ENCODE peak calls at places on chromosomes 12 and 14, in four cellular contexts. One of them, this sample, is unnamed.

GRCh38 chr12:78143717-78144116 is 313.0 kb downstream of the NAV3 start:
- DNase-seq in tibial nerve: no peak
- DNase-seq in CD4-positive, CD25-positive, alpha-beta regulatory T cell: no peak
- DNase-seq in bronchial epithelial cell: no peak
- DNase-seq in this sample: no peak

GRCh38 chr12:102526701-102527100 is 46.3 kb upstream of the IGF1 start:
- DNase-seq in tibial nerve: no peak
- DNase-seq in CD4-positive, CD25-positive, alpha-beta regulatory T cell: no peak
- DNase-seq in bronchial epithelial cell: no peak
- DNase-seq in this sample: no peak

GRCh38 chr12:4027412-4027811 is 154.2 kb upstream of the PARP11 start:
- DNase-seq in tibial nerve: no peak
- DNase-seq in CD4-positive, CD25-positive, alpha-beta regulatory T cell: peak; percentile 15
- DNase-seq in bronchial epithelial cell: no peak
- DNase-seq in this sample: no peak

GRCh38 chr12:122846622-122847515 is 11.6 kb downstream of the HIP1R start:
- DNase-seq in tibial nerve: no peak
- DNase-seq in CD4-positive, CD25-positive, alpha-beta regulatory T cell: no peak
- DNase-seq in bronchial epithelial cell: no peak
- DNase-seq in this sample: no peak

GRCh38 chr12:87775051-87775450 is 254.2 kb downstream of the C12orf50 start:
- DNase-seq in tibial nerve: no peak
- DNase-seq in CD4-positive, CD25-positive, alpha-beta regulatory T cell: no peak
- DNase-seq in bronchial epithelial cell: no peak
- DNase-seq in this sample: no peak

GRCh38 chr14:33165144-33165925 is 226.7 kb downstream of the NPAS3 start:
- DNase-seq in tibial nerve: no peak
- DNase-seq in CD4-positive, CD25-positive, alpha-beta regulatory T cell: no peak
- DNase-seq in bronchial epithelial cell: peak; percentile 20
- DNase-seq in this sample: no peak

GRCh38 chr14:68291820-68292219 is 472.2 kb downstream of the RAD51B start:
- DNase-seq in tibial nerve: no peak
- DNase-seq in CD4-positive, CD25-positive, alpha-beta regulatory T cell: no peak
- DNase-seq in bronchial epithelial cell: no peak
- DNase-seq in this sample: no peak

GRCh38 chr12:49403887-49404517 is 36.7 kb downstream of the SPATS2 start:
- DNase-seq in tibial nerve: no peak
- DNase-seq in CD4-positive, CD25-positive, alpha-beta regulatory T cell: no peak
- DNase-seq in bronchial epithelial cell: peak; percentile 45
- DNase-seq in this sample: no peak

GRCh38 chr14:64040044-64040443 is 187.2 kb downstream of the SYNE2 start:
- DNase-seq in tibial nerve: no peak
- DNase-seq in CD4-positive, CD25-positive, alpha-beta regulatory T cell: no peak
- DNase-seq in bronchial epithelial cell: peak; percentile 29
- DNase-seq in this sample: no peak

GRCh38 chr12:132488127-132489077 is 1.5 kb upstream of the FBRSL1 start:
- DNase-seq in tibial nerve: no peak
- DNase-seq in CD4-positive, CD25-positive, alpha-beta regulatory T cell: no peak
- DNase-seq in bronchial epithelial cell: no peak
- DNase-seq in this sample: peak; percentile 84

GRCh38 chr14:97413991-97414717 is 617.0 kb downstream of the VRK1 start:
- DNase-seq in tibial nerve: no peak
- DNase-seq in CD4-positive, CD25-positive, alpha-beta regulatory T cell: no peak
- DNase-seq in bronchial epithelial cell: no peak
- DNase-seq in this sample: no peak

GRCh38 chr12:120688527-120689071 is 1.6 kb downstream of the MLEC start:
- DNase-seq in tibial nerve: no peak
- DNase-seq in CD4-positive, CD25-positive, alpha-beta regulatory T cell: no peak
- DNase-seq in bronchial epithelial cell: peak; percentile 38
- DNase-seq in this sample: no peak

GRCh38 chr12:28933864-28934527 is 215.1 kb upstream of the FAR2 start:
- DNase-seq in tibial nerve: no peak
- DNase-seq in CD4-positive, CD25-positive, alpha-beta regulatory T cell: no peak
- DNase-seq in bronchial epithelial cell: peak; percentile 62
- DNase-seq in this sample: no peak

GRCh38 chr14:19799880-19800279 is 3.7 kb upstream of the OR4N2 start:
- DNase-seq in tibial nerve: no peak
- DNase-seq in CD4-positive, CD25-positive, alpha-beta regulatory T cell: no peak
- DNase-seq in bronchial epithelial cell: no peak
- DNase-seq in this sample: peak; percentile 54

GRCh38 chr14:53620890-53621289 is 335.7 kb downstream of the BMP4 start:
- DNase-seq in tibial nerve: no peak
- DNase-seq in CD4-positive, CD25-positive, alpha-beta regulatory T cell: no peak
- DNase-seq in bronchial epithelial cell: no peak
- DNase-seq in this sample: no peak

GRCh38 chr14:96616168-96616681 is 114.0 kb downstream of the PAPOLA start:
- DNase-seq in tibial nerve: no peak
- DNase-seq in CD4-positive, CD25-positive, alpha-beta regulatory T cell: no peak
- DNase-seq in bronchial epithelial cell: no peak
- DNase-seq in this sample: no peak

GRCh38 chr14:77268989-77269595 is 1.9 kb downstream of the NGB start:
- DNase-seq in tibial nerve: no peak
- DNase-seq in CD4-positive, CD25-positive, alpha-beta regulatory T cell: no peak
- DNase-seq in bronchial epithelial cell: peak; percentile 40
- DNase-seq in this sample: no peak

GRCh38 chr12:54035561-54036377 is 2.9 kb downstream of the HOXC5 start:
- DNase-seq in tibial nerve: no peak
- DNase-seq in CD4-positive, CD25-positive, alpha-beta regulatory T cell: no peak
- DNase-seq in bronchial epithelial cell: no peak
- DNase-seq in this sample: no peak

GRCh38 chr12:42236017-42236416 is 2.0 kb downstream of the YAF2 start:
- DNase-seq in tibial nerve: no peak
- DNase-seq in CD4-positive, CD25-positive, alpha-beta regulatory T cell: no peak
- DNase-seq in bronchial epithelial cell: no peak
- DNase-seq in this sample: no peak

GRCh38 chr12:9750276-9751203 is 10.2 kb downstream of the CD69 start:
- DNase-seq in tibial nerve: peak; percentile 75
- DNase-seq in CD4-positive, CD25-positive, alpha-beta regulatory T cell: peak; percentile 33
- DNase-seq in bronchial epithelial cell: peak; percentile 59
- DNase-seq in this sample: peak; percentile 61

GRCh38 chr12:1838223-1838993 is 18.0 kb downstream of the LRTM2 start:
- DNase-seq in tibial nerve: no peak
- DNase-seq in CD4-positive, CD25-positive, alpha-beta regulatory T cell: no peak
- DNase-seq in bronchial epithelial cell: no peak
- DNase-seq in this sample: peak; percentile 45

DNA sequence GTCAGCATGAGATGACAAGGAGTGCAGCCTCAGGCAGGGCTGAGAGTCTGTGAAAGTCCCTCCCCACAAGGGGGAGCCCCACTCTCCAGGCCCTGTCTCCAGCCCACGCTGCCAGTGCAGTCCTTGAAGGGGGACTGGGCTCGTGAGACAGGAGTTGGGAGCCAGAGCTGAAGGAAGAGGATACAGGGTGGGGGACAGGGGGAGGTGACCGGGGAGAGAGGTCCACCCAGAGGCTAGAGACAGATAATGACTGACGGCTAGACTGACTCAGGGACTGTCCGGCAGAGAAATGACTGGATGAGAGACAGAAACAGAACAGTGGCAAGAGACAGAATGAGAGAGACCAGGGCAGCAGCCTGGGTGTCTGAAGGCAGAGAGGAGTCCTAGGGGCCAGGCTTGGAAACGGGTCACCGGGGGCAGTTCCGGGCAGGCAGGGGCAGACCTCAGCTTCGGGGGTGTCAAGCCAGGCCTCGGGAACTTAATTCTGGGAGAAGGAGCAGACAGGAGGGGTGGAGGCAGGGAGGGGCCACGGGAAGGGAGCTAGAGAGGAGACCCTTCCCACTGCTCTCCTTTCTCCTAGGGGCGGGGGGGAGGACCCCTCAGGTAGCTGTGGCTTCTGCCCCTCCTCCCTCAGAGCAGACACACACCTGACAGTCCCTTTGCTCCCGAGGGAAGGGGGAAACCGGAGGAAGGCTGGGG is 914 bp downstream of the CDH24 start:
- DNase-seq in tibial nerve: peak; percentile 31
- DNase-seq in CD4-positive, CD25-positive, alpha-beta regulatory T cell: peak; percentile 59
- DNase-seq in bronchial epithelial cell: peak; percentile 72
- DNase-seq in this sample: peak; percentile 88
- H3K4me3 ChIP-seq in tibial nerve: no peak overlapping the region
- H3K4me3 ChIP-seq in CD4-positive, CD25-positive, alpha-beta regulatory T cell: peak overlapping the region; percentile 51
- H3K4me3 ChIP-seq in bronchial epithelial cell: peak overlapping the region; percentile 45
- H3K4me3 ChIP-seq in this sample: peak overlapping the region; percentile 62

DNA sequence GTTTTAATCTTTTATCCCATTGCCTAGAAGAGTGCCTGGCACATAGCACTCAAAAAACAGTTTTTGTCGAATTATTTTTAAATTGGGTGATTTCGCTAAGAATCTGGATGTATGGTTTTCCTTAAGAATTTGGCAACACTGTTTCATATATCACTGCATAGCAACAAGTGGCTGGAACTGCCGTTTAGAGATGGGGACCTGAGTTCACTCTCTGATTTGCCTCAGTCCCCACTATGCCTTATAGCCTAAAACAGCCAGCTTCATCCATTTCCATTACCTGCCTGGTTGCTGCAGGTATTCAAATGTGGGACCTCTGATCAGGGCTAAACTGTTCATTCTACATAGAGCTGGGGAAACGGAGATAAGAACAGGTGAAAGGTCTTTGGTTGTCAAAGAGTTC is 1.8 kb downstream of the HEBP1 start:
- DNase-seq in tibial nerve: no peak
- DNase-seq in CD4-positive, CD25-positive, alpha-beta regulatory T cell: no peak
- DNase-seq in bronchial epithelial cell: no peak
- DNase-seq in this sample: no peak
- H3K4me3 ChIP-seq in tibial nerve: no peak overlapping the region
- H3K4me3 ChIP-seq in CD4-positive, CD25-positive, alpha-beta regulatory T cell: no peak overlapping the region
- H3K4me3 ChIP-seq in bronchial epithelial cell: no peak overlapping the region
- H3K4me3 ChIP-seq in this sample: no peak overlapping the region

GRCh38 chr12:14905269-14906004 is 19.8 kb upstream of the MGP start:
- DNase-seq in tibial nerve: no peak
- DNase-seq in CD4-positive, CD25-positive, alpha-beta regulatory T cell: no peak
- DNase-seq in bronchial epithelial cell: peak; percentile 55
- DNase-seq in this sample: no peak

GRCh38 chr12:14906114-14906513 is 20.5 kb upstream of the MGP start:
- DNase-seq in tibial nerve: no peak
- DNase-seq in CD4-positive, CD25-positive, alpha-beta regulatory T cell: no peak
- DNase-seq in bronchial epithelial cell: no peak
- DNase-seq in this sample: no peak

GRCh38 chr12:14902465-14902864 is 16.8 kb upstream of the MGP start:
- DNase-seq in tibial nerve: no peak
- DNase-seq in CD4-positive, CD25-positive, alpha-beta regulatory T cell: no peak
- DNase-seq in bronchial epithelial cell: no peak
- DNase-seq in this sample: no peak

GRCh38 chr12:14903386-14904098 is 17.9 kb upstream of the MGP start:
- DNase-seq in tibial nerve: no peak
- DNase-seq in CD4-positive, CD25-positive, alpha-beta regulatory T cell: no peak
- DNase-seq in bronchial epithelial cell: no peak
- DNase-seq in this sample: no peak

DNA sequence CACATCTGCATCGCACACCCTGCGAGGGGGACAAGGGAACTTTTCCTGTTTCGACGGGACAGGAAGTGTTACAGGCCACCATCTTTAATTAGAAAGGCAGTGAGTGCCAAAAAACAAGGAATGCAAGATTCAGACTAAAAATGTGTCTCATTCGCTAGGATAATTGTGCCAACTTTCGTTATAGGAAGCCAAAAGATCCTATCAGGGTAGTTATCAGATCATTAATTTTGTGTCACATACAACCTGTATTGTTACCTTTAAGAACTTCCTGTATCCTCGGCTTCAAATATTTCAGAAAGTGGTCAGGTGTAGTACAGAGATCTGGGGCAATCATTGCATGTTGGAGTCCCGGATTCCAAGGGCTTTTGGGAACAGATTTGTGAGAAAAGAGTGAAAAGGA is 19.2 kb upstream of the MGP start:
- DNase-seq in tibial nerve: no peak
- DNase-seq in CD4-positive, CD25-positive, alpha-beta regulatory T cell: no peak
- DNase-seq in bronchial epithelial cell: no peak
- DNase-seq in this sample: no peak
- H3K4me3 ChIP-seq in tibial nerve: no peak overlapping the region
- H3K4me3 ChIP-seq in CD4-positive, CD25-positive, alpha-beta regulatory T cell: peak overlapping the region; percentile 20
- H3K4me3 ChIP-seq in bronchial epithelial cell: no peak overlapping the region
- H3K4me3 ChIP-seq in this sample: no peak overlapping the region

GRCh38 chr14:60647837-60648168 is 1.5 kb downstream of the SIX1 start:
- DNase-seq in tibial nerve: no peak
- DNase-seq in CD4-positive, CD25-positive, alpha-beta regulatory T cell: no peak
- DNase-seq in bronchial epithelial cell: no peak
- DNase-seq in this sample: no peak
- H3K4me3 ChIP-seq in tibial nerve: peak overlapping the region; percentile 35
- H3K4me3 ChIP-seq in CD4-positive, CD25-positive, alpha-beta regulatory T cell: no peak overlapping the region
- H3K4me3 ChIP-seq in bronchial epithelial cell: peak overlapping the region; percentile 87
- H3K4me3 ChIP-seq in this sample: no peak overlapping the region

DNA sequence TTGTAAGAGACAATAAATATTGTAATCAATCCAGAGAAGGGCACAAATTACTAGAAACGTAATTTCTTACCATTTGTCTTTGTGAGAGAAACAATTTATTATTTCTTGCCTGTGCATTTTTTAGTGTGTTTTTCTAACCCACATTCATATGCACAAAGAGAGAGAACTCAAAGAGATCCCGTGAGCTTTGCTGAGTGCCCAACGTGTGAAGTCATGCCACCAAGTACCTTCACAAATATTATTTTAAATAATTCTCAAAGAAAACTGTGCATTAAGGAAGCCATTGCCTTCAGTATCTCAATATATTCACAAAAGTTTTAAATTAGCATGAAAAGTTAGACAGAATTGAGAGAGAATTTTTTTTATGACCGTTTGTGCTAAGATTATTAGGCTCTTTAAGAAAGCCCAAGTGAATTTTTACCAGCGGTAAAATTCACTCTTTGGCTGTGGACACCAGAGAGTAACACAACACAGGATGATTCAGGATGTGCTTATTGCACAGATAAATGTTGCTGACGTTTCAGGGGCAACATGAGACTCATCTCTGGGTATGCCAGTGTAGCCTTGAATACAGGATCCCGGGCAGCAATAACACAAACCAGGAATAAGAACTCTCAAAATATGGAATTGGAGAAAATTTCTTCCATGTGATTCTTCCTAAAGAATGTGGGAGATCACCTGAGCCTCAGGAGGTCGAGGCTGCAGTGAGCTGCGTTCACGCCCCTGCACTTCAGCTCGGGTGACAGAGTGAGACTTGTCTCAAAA is 2.9 kb downstream of the ARHGDIB start:
- DNase-seq in tibial nerve: no peak
- DNase-seq in CD4-positive, CD25-positive, alpha-beta regulatory T cell: peak; percentile 8
- DNase-seq in bronchial epithelial cell: no peak
- DNase-seq in this sample: no peak
- H3K4me3 ChIP-seq in tibial nerve: peak overlapping the region; percentile 27
- H3K4me3 ChIP-seq in CD4-positive, CD25-positive, alpha-beta regulatory T cell: peak overlapping the region; percentile 100
- H3K4me3 ChIP-seq in bronchial epithelial cell: no peak overlapping the region
- H3K4me3 ChIP-seq in this sample: peak overlapping the region; percentile 53

DNA sequence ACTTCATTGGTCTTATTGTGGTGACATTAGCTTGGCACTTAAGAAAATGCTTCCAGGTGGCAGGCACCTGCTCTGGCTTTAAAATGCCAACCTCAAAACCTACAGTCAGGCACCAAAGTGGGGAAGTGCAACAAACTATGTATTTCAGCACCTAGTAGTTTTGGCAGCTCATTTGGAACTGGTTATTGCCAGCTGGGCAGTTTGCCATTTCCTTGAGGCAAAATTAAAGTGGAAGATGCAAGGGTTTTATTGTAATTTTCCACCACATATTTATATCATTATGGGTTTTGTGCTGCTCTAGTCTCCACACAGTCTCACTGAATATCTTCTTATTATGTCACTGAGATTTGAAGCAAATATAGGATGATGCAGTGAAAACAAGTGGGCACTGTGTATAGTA is 117.0 kb downstream of the PRKD1 start:
- DNase-seq in tibial nerve: no peak
- DNase-seq in CD4-positive, CD25-positive, alpha-beta regulatory T cell: no peak
- DNase-seq in bronchial epithelial cell: peak; percentile 9
- DNase-seq in this sample: no peak
- H3K4me3 ChIP-seq in tibial nerve: no peak overlapping the region
- H3K4me3 ChIP-seq in CD4-positive, CD25-positive, alpha-beta regulatory T cell: no peak overlapping the region
- H3K4me3 ChIP-seq in bronchial epithelial cell: no peak overlapping the region
- H3K4me3 ChIP-seq in this sample: no peak overlapping the region

GRCh38 chr14:101072945-101073597 is 169.5 kb upstream of the RTL1 start:
- DNase-seq in tibial nerve: no peak
- DNase-seq in CD4-positive, CD25-positive, alpha-beta regulatory T cell: no peak
- DNase-seq in bronchial epithelial cell: peak; percentile 96
- DNase-seq in this sample: peak; percentile 53
- H3K4me3 ChIP-seq in tibial nerve: no peak overlapping the region
- H3K4me3 ChIP-seq in CD4-positive, CD25-positive, alpha-beta regulatory T cell: no peak overlapping the region
- H3K4me3 ChIP-seq in bronchial epithelial cell: no peak overlapping the region
- H3K4me3 ChIP-seq in this sample: no peak overlapping the region